ENCODE peak calls at places on chromosomes 5 and 9, in six cellular contexts. M is brain microvascular endothelial cell; S is psoas muscle; G is heart left ventricle; C is CD8-positive, alpha-beta T cell; D is kidney. I is an unnamed sample.
A peak's percentile ranks its signal among the peaks of the same experiment; 100 is the strongest.

GRCh38 chr5:43019293-43019614 is 20.9 kb downstream of the ANXA2R start:
- DNase-seq in G (no peak), D (no peak), M (no peak), S (no peak), C (no peak), I (no peak)

GRCh38 chr5:142922223-142922952 is 152.2 kb downstream of the ARHGAP26 start:
- DNase-seq in G (no peak), D (no peak), C (no peak), S (no peak), M (no peak), I (no peak)

GRCh38 chr9:100082786-100083185 is 16.0 kb downstream of the ERP44 start:
- DNase-seq in D (no peak), M (no peak), G (no peak), C (no peak), S (no peak), I (no peak)

GRCh38 chr5:136228358-136228757 is 35.4 kb upstream of the SMIM32 start:
- DNase-seq in G (no peak), M (no peak), D (no peak), C (no peak), S (no peak), I (no peak)

GRCh38 chr5:58013542-58014258 is 446.2 kb downstream of the PLK2 start:
- DNase-seq in C (no peak), D (no peak), M (no peak), G (no peak), S (no peak), I (no peak)

GRCh38 chr5:72194846-72195245 is 87.6 kb downstream of the MAP1B start:
- DNase-seq in S (no peak), C (no peak), D (no peak), M (no peak), G (no peak), I (no peak)

GRCh38 chr9:137317979-137318511 is 16.0 kb upstream of the NRARP start:
- DNase-seq in S (peak; percentile 49), D (peak; percentile 69), M (no peak), C (no peak), G (peak; percentile 49), I (no peak)

GRCh38 chr5:115309751-115310370 is 13.4 kb upstream of the CCDC112 start:
- DNase-seq in S (no peak), C (no peak), D (no peak), M (no peak), G (no peak), I (no peak)

GRCh38 chr9:87441251-87441650 is 56.4 kb upstream of the DAPK1 start:
- DNase-seq in M (no peak), S (no peak), C (no peak), D (no peak), G (no peak), I (no peak)

GRCh38 chr5:55037816-55038379 is 13.8 kb downstream of the GZMK start:
- DNase-seq in D (no peak), M (no peak), S (no peak), G (no peak), C (no peak), I (no peak)

GRCh38 chr5:124738751-124739559 is 7.5 kb downstream of the ZNF608 start:
- DNase-seq in S (no peak), M (no peak), C (no peak), D (no peak), G (no peak), I (no peak)
- TF ChIP-seq CTCF in S (peak; percentile 19), M (peak; percentile 39), C (no peak), D (peak; percentile 2), G (no peak), I (no peak)

GRCh38 chr9:130422546-130422945 is 22.2 kb upstream of the ASS1 start:
- DNase-seq in C (no peak), D (no peak), G (no peak), S (no peak), M (no peak), I (no peak)

GRCh38 chr9:130421154-130421801 is 23.5 kb upstream of the ASS1 start:
- DNase-seq in S (no peak), D (no peak), C (no peak), G (no peak), M (no peak), I (no peak)

GRCh38 chr9:130424781-130425310 is 19.9 kb upstream of the ASS1 start:
- DNase-seq in G (no peak), S (no peak), D (no peak), C (no peak), M (no peak), I (no peak)

GRCh38 chr9:130421802-130422276 is 22.9 kb upstream of the ASS1 start:
- DNase-seq in G (no peak), S (no peak), M (peak; percentile 81), D (no peak), C (no peak), I (no peak)

DNA sequence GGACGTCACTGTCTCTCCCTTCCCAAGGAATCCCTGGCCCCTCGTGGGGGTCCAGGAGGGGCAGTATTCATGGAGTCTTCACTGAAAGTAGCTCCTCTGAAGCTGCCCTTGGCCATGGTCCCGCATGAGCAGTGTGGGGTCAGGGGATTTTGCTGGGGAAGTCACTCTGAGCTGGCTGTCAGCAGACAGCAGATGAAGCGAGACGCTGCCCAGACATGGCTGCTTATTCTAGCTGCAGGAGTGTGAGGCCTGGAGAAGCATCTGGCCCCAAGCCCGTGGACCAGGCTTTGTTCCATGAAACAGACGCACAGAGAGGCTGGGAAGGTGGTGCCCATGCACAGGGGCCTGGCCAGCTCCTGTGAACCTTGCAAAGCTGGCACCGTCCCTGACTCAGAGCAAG is 21.5 kb upstream of the ASS1 start:
- DNase-seq in M (no peak), C (no peak), G (peak; percentile 88), S (no peak), D (peak; percentile 66), I (peak; percentile 71)
- H3K27ac ChIP-seq in M (no peak overlapping the region), C (no peak overlapping the region), G (no peak overlapping the region), S (no peak overlapping the region), D (no peak overlapping the region), I (peak overlapping the region; percentile 7)

GRCh38 chr9:133424187-133424586 is 2.0 kb downstream of the ADAMTS13 start:
- DNase-seq in C (no peak), G (no peak), M (no peak), S (no peak), D (no peak), I (no peak)

GRCh38 chr9:133423216-133423615 is 1.0 kb downstream of the ADAMTS13 start:
- DNase-seq in M (no peak), S (no peak), G (no peak), D (no peak), C (no peak), I (no peak)

GRCh38 chr9:133420392-133420827 is 1.8 kb upstream of the ADAMTS13 start:
- DNase-seq in S (no peak), D (no peak), C (no peak), G (no peak), M (no peak), I (no peak)

GRCh38 chr9:133419005-133419404 is 1.2 kb upstream of the REXO4 start:
- DNase-seq in D (no peak), G (no peak), M (no peak), C (no peak), S (no peak), I (no peak)

GRCh38 chr9:133421615-133422542 is at the start of gene ADAMTS13:
- DNase-seq in S (no peak), G (no peak), D (no peak), C (no peak), M (no peak), I (no peak)
- TF ChIP-seq CTCF in S (no peak), G (no peak), D (no peak), C (no peak), M (peak; percentile 40), I (no peak)

DNA sequence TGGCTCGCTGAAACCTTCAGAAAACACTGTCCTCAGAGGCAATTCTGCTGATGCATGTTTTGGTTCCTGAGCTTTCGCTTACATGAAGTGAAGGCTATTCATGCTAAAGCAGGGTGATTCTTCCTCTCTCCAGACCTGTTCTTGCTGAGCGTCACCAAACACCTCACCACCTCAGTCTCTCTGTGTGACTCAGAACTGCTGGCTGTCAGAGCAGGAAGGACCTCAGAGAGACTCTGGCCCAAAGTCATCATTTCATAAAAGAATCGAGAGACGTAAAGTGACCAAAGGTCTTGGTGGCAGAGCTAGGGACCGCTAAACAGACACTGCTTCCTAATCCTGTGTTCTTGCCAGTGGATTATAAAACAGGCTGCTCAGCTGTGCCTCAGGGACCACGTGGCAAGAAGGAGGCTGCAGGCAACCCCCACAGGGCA is 73.8 kb downstream of the LHFPL2 start:
- DNase-seq in C (no peak), D (no peak), S (no peak), G (peak; percentile 37), M (peak; percentile 61), I (no peak)
- H3K27ac ChIP-seq in C (no peak overlapping the region), D (no peak overlapping the region), S (no peak overlapping the region), G (no peak overlapping the region), M (peak overlapping the region; percentile 0), I (peak overlapping the region; percentile 22)

GRCh38 chr9:82682431-82682830 is 380.5 kb downstream of the RASEF start:
- DNase-seq in M (no peak), D (no peak), G (no peak), C (no peak), S (no peak), I (no peak)

GRCh38 chr9:82679488-82679887 is 383.5 kb downstream of the RASEF start:
- DNase-seq in S (no peak), C (no peak), G (no peak), D (no peak), M (no peak), I (no peak)

GRCh38 chr9:82677086-82677485 is 385.9 kb downstream of the RASEF start:
- DNase-seq in S (no peak), M (no peak), C (no peak), G (no peak), D (no peak), I (no peak)

GRCh38 chr9:82681809-82682208 is 381.1 kb downstream of the RASEF start:
- DNase-seq in M (no peak), C (no peak), G (no peak), D (no peak), S (no peak), I (no peak)

GRCh38 chr9:82680179-82680935 is 382.6 kb downstream of the RASEF start:
- DNase-seq in C (no peak), D (no peak), G (no peak), M (no peak), S (no peak), I (no peak)
- TF ChIP-seq CTCF in C (no peak), D (no peak), G (no peak), M (no peak), S (no peak), I (no peak)

DNA sequence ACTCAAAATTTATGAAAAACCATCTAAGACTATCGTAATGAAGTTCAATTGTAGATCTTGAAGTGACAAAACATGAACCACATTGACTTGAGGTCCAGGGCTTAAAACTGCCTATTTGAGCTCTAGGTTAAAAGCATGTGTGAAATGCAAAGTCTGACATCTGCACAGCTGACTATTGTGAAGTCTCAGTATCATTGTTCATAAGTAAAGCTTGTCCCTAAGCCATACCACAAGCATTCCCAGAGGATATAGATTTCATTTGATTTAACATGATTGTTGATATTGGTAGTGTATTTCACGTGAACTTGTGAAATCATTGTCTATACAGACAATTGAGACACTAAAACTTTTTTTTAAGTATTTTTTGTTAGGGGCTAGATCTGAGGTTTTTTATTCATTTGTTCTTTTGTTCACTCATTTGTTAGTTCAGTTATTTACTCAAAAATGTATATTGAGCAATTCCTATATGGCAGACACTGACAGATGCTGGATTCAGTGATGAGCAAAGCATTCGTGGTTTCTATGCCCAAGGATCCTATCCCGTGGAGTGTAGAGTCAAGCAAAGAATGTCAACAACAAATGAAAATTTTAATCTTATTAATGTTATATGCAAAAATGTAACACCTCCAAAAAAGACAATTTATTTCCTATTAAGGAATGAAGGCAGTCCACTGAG is 485.2 kb downstream of the RAB3C start:
- DNase-seq in G (no peak), M (no peak), C (no peak), D (no peak), S (no peak), I (no peak)
- H3K27ac ChIP-seq in G (no peak overlapping the region), M (peak overlapping the region; percentile 5), C (no peak overlapping the region), D (no peak overlapping the region), S (peak overlapping the region; percentile 48), I (no peak overlapping the region)

GRCh38 chr5:96197359-96197758 is 235.7 kb downstream of the PCSK1 start:
- DNase-seq in C (no peak), D (no peak), M (no peak), G (no peak), S (no peak), I (no peak)
- TF ChIP-seq CTCF in C (no peak), D (no peak), M (no peak), G (no peak), S (no peak), I (no peak)

I was measured in heart right ventricle.